ENCODE peak calls at places on chromosomes 1 and 21, in four cellular contexts. D is GM03348; T is stimulated activated CD8-positive, alpha-beta memory T cell treated with anti-CD3 and anti-CD28 coated beads, Interleukin-15, amount 100 ng/mL, for 1 hour; S is B cell. M is an unnamed sample.

GRCh38 chr21:27425574-27425973 is 458.7 kb upstream of the ADAMTS5 start:
- DNase-seq in S (no peak), D (peak; percentile 16), T (no peak), M (peak; percentile 92)

GRCh38 chr1:36867575-36867974 is 166.7 kb downstream of the GRIK3 start:
- DNase-seq in S (no peak), T (no peak), D (no peak), M (no peak)

GRCh38 chr1:159847231-159847630 is 15.2 kb downstream of the VSIG8 start:
- DNase-seq in D (no peak), S (no peak), T (no peak), M (no peak)

GRCh38 chr1:103146143-103146542 is 37.8 kb upstream of the COL11A1 start:
- DNase-seq in D (no peak), T (no peak), S (no peak), M (peak; percentile 67)

GRCh38 chr1:29240400-29240837 is 4.1 kb downstream of the PTPRU start:
- DNase-seq in T (no peak), D (no peak), S (no peak), M (peak; percentile 35)

GRCh38 chr1:59016390-59016789 is 232.5 kb upstream of the JUN start:
- DNase-seq in D (no peak), T (no peak), S (no peak), M (no peak)

GRCh38 chr1:42035205-42035829 is 116.6 kb upstream of the HIVEP3 start:
- DNase-seq in D (peak; percentile 94), S (peak; percentile 89), T (no peak), M (peak; percentile 50)

GRCh38 chr1:10217748-10218441 is 7.5 kb downstream of the KIF1B start:
- DNase-seq in T (no peak), S (no peak), D (peak; percentile 38), M (peak; percentile 44)

GRCh38 chr1:210394281-210394798 is 65.6 kb downstream of the HHAT start:
- DNase-seq in D (no peak), S (no peak), T (no peak), M (peak; percentile 95)

GRCh38 chr1:30005972-30006619 is 717.3 kb downstream of the MATN1 start:
- DNase-seq in S (no peak), D (no peak), T (no peak), M (no peak)

GRCh38 chr1:198627436-198628063 is 11.3 kb upstream of the PTPRC start:
- DNase-seq in S (no peak), T (no peak), D (no peak), M (no peak)

GRCh38 chr1:225652726-225653462 is at the start of gene ENAH:
- DNase-seq in T (no peak), D (peak; percentile 97), S (peak; percentile 82), M (peak; percentile 89)

GRCh38 chr1:157104598-157105293 is 5.1 kb upstream of the ETV3L start:
- DNase-seq in T (no peak), S (no peak), D (no peak), M (no peak)

GRCh38 chr1:32869844-32870614 is 683 bp downstream of the FNDC5 start:
- DNase-seq in D (no peak), S (no peak), T (no peak), M (peak; percentile 87)

GRCh38 chr1:37999434-38000232 is 5.7 kb downstream of the FHL3 start:
- DNase-seq in T (no peak), S (no peak), D (peak; percentile 68), M (peak; percentile 68)

GRCh38 chr1:203325004-203325417 is 19.7 kb downstream of the BTG2 start:
- DNase-seq in D (no peak), T (no peak), S (peak; percentile 69), M (no peak)

GRCh38 chr1:174114788-174115448 is 44.4 kb upstream of the RABGAP1L start:
- DNase-seq in D (peak; percentile 33), S (peak; percentile 19), T (no peak), M (peak; percentile 76)

GRCh38 chr21:33544451-33544850 is 1.6 kb downstream of the SON start:
- DNase-seq in D (no peak), T (no peak), S (no peak), M (no peak)

GRCh38 chr1:24193046-24193445 is 6.0 kb upstream of the IFNLR1 start:
- DNase-seq in T (no peak), S (no peak), D (no peak), M (peak; percentile 30)